ENCODE peak calls at places on chromosomes 16 and 17, in seven cellular contexts. B, I, R, H, T, U and A are unnamed samples.

GRCh38 chr17:794876-795275 is 12.7 kb downstream of the MRM3 start:
- DNase-seq in B (peak; percentile 85), I (peak; percentile 77), R (peak; percentile 89), H (peak; percentile 76), T (peak; percentile 90), U (peak; percentile 79), A (peak; percentile 68)

GRCh38 chr16:87074635-87075318 is 242.4 kb downstream of the C16orf95 start:
- DNase-seq in B (no peak), I (no peak), R (no peak), H (no peak), T (no peak), U (no peak), A (no peak)

GRCh38 chr17:21242780-21243515 is 10.3 kb downstream of the NATD1 start:
- DNase-seq in B (no peak), I (no peak), R (peak; percentile 54), H (no peak), T (no peak), U (no peak), A (no peak)

GRCh38 chr17:67569873-67570272 is 147.9 kb upstream of the NOL11 start:
- DNase-seq in B (no peak), I (no peak), R (no peak), H (no peak), T (no peak), U (no peak), A (no peak)

GRCh38 chr16:4330277-4330882 is 14.5 kb downstream of the GLIS2 start:
- DNase-seq in B (peak; percentile 80), I (peak; percentile 80), R (peak; percentile 84), H (peak; percentile 77), T (peak; percentile 94), U (peak; percentile 62), A (peak; percentile 63)

GRCh38 chr17:77616243-77616731 is 342.2 kb upstream of the TNRC6C start:
- DNase-seq in B (no peak), I (peak; percentile 45), R (no peak), H (peak; percentile 10), T (no peak), U (peak; percentile 25), A (peak; percentile 77)

GRCh38 chr16:8674413-8675022 is at the start of gene ABAT:
- DNase-seq in B (peak; percentile 89), I (peak; percentile 79), R (peak; percentile 88), H (peak; percentile 68), T (peak; percentile 98), U (peak; percentile 70), A (peak; percentile 88)

GRCh38 chr17:57562231-57562630 is 182.9 kb downstream of the CCDC182 start:
- DNase-seq in B (no peak), I (no peak), R (no peak), H (no peak), T (no peak), U (no peak), A (no peak)

GRCh38 chr17:44549736-44550135 is 7.5 kb upstream of the FZD2 start:
- DNase-seq in B (no peak), I (no peak), R (no peak), H (no peak), T (no peak), U (no peak), A (no peak)

GRCh38 chr17:29613371-29613837 is 9.3 kb downstream of the CORO6 start:
- DNase-seq in B (peak; percentile 94), I (peak; percentile 93), R (peak; percentile 95), H (peak; percentile 88), T (peak; percentile 35), U (peak; percentile 83), A (peak; percentile 92)

GRCh38 chr17:27430882-27431491 is 25.3 kb upstream of the KSR1 start:
- DNase-seq in B (no peak), I (peak; percentile 53), R (peak; percentile 16), H (peak; percentile 61), T (peak; percentile 70), U (peak; percentile 40), A (peak; percentile 56)

GRCh38 chr17:65418622-65419021 is 142.8 kb downstream of the AXIN2 start:
- DNase-seq in B (no peak), I (no peak), R (peak; percentile 9), H (no peak), T (no peak), U (no peak), A (no peak)

GRCh38 chr17:65417406-65418221 is 143.8 kb downstream of the AXIN2 start:
- DNase-seq in B (no peak), I (peak; percentile 14), R (no peak), H (peak; percentile 49), T (no peak), U (peak; percentile 90), A (no peak)

DNA sequence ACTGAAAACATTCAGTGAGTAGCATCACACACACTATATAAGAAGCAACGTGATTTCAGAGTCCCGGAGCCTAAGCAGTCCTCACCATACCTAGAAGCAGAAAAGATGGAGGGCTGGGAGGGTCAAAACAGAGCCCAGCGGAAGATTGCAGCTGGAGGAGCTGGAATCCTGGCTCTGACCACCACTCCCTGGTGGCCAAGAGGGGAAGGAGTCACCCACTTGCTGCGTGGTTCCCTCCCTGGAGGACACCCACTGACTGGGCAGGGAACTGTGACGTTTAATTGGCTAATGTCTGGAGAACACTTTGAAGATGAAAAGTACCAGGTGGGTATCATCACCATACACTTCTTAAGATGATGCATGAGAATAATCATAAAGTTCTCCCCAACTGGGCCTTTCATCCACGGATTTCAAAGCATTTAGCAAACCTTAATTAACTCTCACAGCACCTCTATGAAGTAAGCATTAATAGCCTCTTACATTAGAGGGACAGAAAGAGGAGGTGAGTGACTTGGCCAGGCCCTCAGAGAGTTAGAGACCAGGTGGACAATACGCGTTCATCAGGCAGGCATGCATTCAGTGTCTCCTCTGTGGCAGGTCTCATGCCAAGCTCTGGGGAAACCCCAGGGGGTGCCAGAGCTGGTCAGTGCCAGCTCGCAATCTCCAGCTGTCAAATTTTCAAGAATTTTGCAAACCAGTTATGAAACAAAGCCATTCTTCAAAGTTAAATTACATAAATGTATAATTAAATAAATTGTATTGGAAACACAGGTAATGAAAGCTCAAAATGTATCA is 137.9 kb downstream of the AXIN2 start:
- DNase-seq in B (no peak), I (no peak), R (no peak), H (no peak), T (no peak), U (no peak), A (no peak)
- TF ChIP-seq CTCF in B (no peak), I (no peak), R (no peak), H (peak; percentile 12), T (no peak), U (no peak), A (no peak)

GRCh38 chr17:51794466-51794865 is 364.0 kb downstream of the CA10 start:
- DNase-seq in B (no peak), I (no peak), R (no peak), H (no peak), T (no peak), U (no peak), A (no peak)

GRCh38 chr17:51797150-51797549 is 361.4 kb downstream of the CA10 start:
- DNase-seq in B (no peak), I (no peak), R (no peak), H (no peak), T (no peak), U (no peak), A (no peak)

GRCh38 chr17:51793686-51794085 is 364.8 kb downstream of the CA10 start:
- DNase-seq in B (no peak), I (no peak), R (no peak), H (no peak), T (no peak), U (no peak), A (no peak)

GRCh38 chr17:51796026-51796425 is 362.5 kb downstream of the CA10 start:
- DNase-seq in B (no peak), I (no peak), R (no peak), H (no peak), T (no peak), U (no peak), A (no peak)

GRCh38 chr17:51795401-51795800 is 363.1 kb downstream of the CA10 start:
- DNase-seq in B (no peak), I (no peak), R (no peak), H (no peak), T (no peak), U (no peak), A (no peak)
- H3K4me3 ChIP-seq in B (no peak overlapping the region), I (no peak overlapping the region), R (no peak overlapping the region), H (no peak overlapping the region), T (no peak overlapping the region), U (no peak overlapping the region), A (no peak overlapping the region)

GRCh38 chr16:78705694-78706093 is 606.2 kb downstream of the WWOX start:
- DNase-seq in B (no peak), I (peak; percentile 34), R (no peak), H (peak; percentile 10), T (peak; percentile 4), U (peak; percentile 1), A (peak; percentile 93)
- TF ChIP-seq CTCF in B (no peak), I (peak; percentile 37), R (no peak), H (peak; percentile 8), T (peak; percentile 28), U (peak; percentile 36), A (peak; percentile 46)

GRCh38 chr17:74712756-74713155 is at the start of gene CD300LF:
- DNase-seq in B (peak; percentile 59), I (no peak), R (peak; percentile 11), H (no peak), T (no peak), U (no peak), A (no peak)
- H3K4me3 ChIP-seq in B (no peak within 1 kb of the TSS), I (no peak within 1 kb of the TSS), R (no peak within 1 kb of the TSS), H (no peak within 1 kb of the TSS), T (no peak within 1 kb of the TSS), U (no peak within 1 kb of the TSS), A (no peak within 1 kb of the TSS)

GRCh38 chr16:58837950-58838349 is 103.8 kb upstream of the GOT2 start:
- DNase-seq in B (no peak), I (no peak), R (no peak), H (no peak), T (no peak), U (no peak), A (no peak)

GRCh38 chr16:58842746-58843145 is 108.6 kb upstream of the GOT2 start:
- DNase-seq in B (no peak), I (no peak), R (no peak), H (no peak), T (no peak), U (no peak), A (no peak)

GRCh38 chr16:58843675-58844074 is 109.6 kb upstream of the GOT2 start:
- DNase-seq in B (no peak), I (peak; percentile 53), R (no peak), H (peak; percentile 36), T (peak; percentile 42), U (peak; percentile 57), A (peak; percentile 13)

GRCh38 chr16:58836427-58836826 is 102.3 kb upstream of the GOT2 start:
- DNase-seq in B (no peak), I (no peak), R (no peak), H (no peak), T (no peak), U (no peak), A (no peak)

DNA sequence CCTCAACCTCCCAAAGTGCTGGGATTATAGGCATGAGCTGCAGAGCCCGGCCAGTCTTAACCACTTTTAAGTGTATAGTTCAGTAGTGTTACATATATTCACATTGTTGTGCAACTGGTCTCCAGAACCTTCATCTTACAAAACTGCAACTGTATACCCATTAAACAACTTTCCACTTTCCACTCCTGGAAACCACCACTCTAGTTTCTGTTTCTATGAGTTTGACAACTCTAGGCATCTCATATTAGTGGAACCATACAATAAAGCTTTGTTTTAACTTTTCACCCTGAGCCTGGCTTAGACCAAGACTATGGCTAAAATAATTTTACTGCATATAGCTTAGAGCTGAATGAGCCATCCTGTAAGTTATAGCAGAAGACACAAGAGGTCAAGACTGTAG is 108.0 kb upstream of the GOT2 start:
- DNase-seq in B (no peak), I (no peak), R (no peak), H (no peak), T (no peak), U (no peak), A (no peak)
- TF ChIP-seq CTCF in B (no peak), I (no peak), R (no peak), H (no peak), T (no peak), U (no peak), A (no peak)